ENCODE peak calls at places on chromosomes 13 and 19, in nine cellular contexts. E is psoas muscle; X is effector memory CD4-positive, alpha-beta T cell; C is adrenal gland; G is CD8-positive, alpha-beta T cell; S is cardiac muscle cell; F is neural progenitor cell; D is CD4-positive, alpha-beta T cell; O is hepatocyte. H is an unnamed sample. For H3K27me3, the result is how much of the 10 kb centered on the place peaks cover.

GRCh38 chr13:97249797-97250495 is 27.8 kb downstream of the MBNL2 start:
- DNase-seq in G (no peak), D (no peak), F (no peak), C (no peak), X (no peak), S (no peak), E (no peak), O (no peak), H (no peak)

GRCh38 chr13:97194473-97194872 is 27.7 kb upstream of the MBNL2 start:
- DNase-seq in X (no peak), D (no peak), F (no peak), S (no peak), G (no peak), C (no peak), O (no peak), E (no peak), H (no peak)

GRCh38 chr19:1252818-1253513 is 4.6 kb downstream of the MIDN start:
- DNase-seq in X (peak), F (no peak), D (no peak), G (peak), O (peak), S (no peak), E (peak), C (peak), H (peak)

GRCh38 chr13:78881746-78882145 is 222.8 kb upstream of the OBI1 start:
- DNase-seq in S (peak), F (no peak), E (no peak), C (no peak), X (no peak), D (no peak), O (peak), G (no peak), H (no peak)

GRCh38 chr19:43739419-43739818 is 15.3 kb downstream of the SMG9 start:
- DNase-seq in S (no peak), O (no peak), D (no peak), X (no peak), E (no peak), G (no peak), C (no peak), F (no peak), H (no peak)

GRCh38 chr19:39412867-39413268 is 399 bp downstream of the PLEKHG2 start:
- DNase-seq in C (no peak), O (no peak), X (no peak), D (no peak), G (peak), S (no peak), E (no peak), F (no peak), H (no peak)

GRCh38 chr19:11382898-11383705 is 1.0 kb downstream of the EPOR start:
- DNase-seq in S (peak), X (no peak), G (peak), C (peak), E (peak), D (peak), O (peak), F (peak), H (peak)

GRCh38 chr19:16359074-16359473 is 34.4 kb downstream of the KLF2 start:
- DNase-seq in E (no peak), C (no peak), D (no peak), S (no peak), F (no peak), G (no peak), X (no peak), O (no peak), H (no peak)

GRCh38 chr19:34962281-34962944 is 1.6 kb downstream of the ZNF792 start:
- DNase-seq in C (no peak), S (no peak), O (no peak), E (no peak), F (no peak), D (no peak), X (peak), G (no peak), H (peak)

GRCh38 chr19:45250832-45251451 is at the start of gene MARK4:
- DNase-seq in O (peak), X (peak), F (peak), G (peak), D (peak), S (peak), E (peak), C (peak), H (peak)

GRCh38 chr13:27923794-27924528 is 4.2 kb downstream of the PDX1 start:
- DNase-seq in F (peak), G (no peak), D (no peak), X (no peak), O (no peak), E (no peak), C (no peak), S (no peak), H (no peak)

GRCh38 chr13:102682727-102683126 is 12.1 kb downstream of the METTL21C start:
- DNase-seq in G (no peak), O (no peak), E (no peak), D (no peak), F (no peak), X (no peak), C (no peak), S (no peak), H (no peak)

GRCh38 chr13:84885868-84886267 is 913.4 kb downstream of the SLITRK6 start:
- DNase-seq in S (no peak), G (no peak), D (no peak), O (no peak), E (no peak), C (no peak), F (no peak), X (no peak), H (no peak)

GRCh38 chr13:112907916-112908315 is 61.1 kb upstream of the MCF2L start:
- DNase-seq in S (no peak), C (no peak), E (no peak), D (no peak), G (no peak), X (no peak), F (no peak), O (no peak), H (no peak)

GRCh38 chr13:40130871-40131636 is 475.6 kb downstream of the COG6 start:
- DNase-seq in C (peak), G (no peak), S (no peak), X (no peak), F (no peak), O (peak), E (no peak), D (no peak), H (no peak)

GRCh38 chr13:46178821-46179220 is 3.2 kb downstream of the LCP1 start:
- DNase-seq in G (no peak), S (no peak), F (no peak), C (no peak), D (no peak), O (no peak), E (no peak), X (no peak), H (no peak)
- H3K27me3 ChIP-seq in G (under half), S (under half), F (under half), C (under half), D (under half), O (under half), E (under half), X (under half), H (under half)

DNA sequence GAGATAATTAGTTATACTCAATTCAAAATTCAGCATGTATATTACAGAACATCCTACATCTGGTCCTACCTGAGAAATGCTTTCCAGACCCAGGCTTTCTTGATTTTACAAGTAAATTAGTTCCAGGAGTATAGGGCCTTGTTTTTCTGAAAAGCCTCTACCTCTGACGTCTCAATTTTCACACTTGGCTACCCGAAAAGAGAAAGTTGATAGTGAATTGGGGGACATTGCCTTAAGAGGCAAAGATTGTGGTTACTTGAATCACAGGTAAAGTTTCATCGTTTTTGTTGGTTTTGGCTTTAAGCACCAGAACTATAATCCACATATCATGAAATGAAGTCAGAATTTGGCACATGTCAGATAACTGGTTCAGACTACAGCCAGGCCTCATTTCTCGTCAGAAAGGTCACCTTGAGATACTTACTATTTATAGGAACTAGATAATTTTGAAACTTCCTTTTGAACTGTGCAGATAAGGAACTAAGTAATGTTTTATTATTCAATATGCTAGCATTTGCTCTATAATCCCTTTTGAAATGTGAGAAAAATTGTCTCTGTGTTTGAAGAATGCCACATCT is 30.8 kb downstream of the FAM124A start:
- DNase-seq in O (no peak), S (no peak), C (no peak), F (no peak), G (no peak), X (no peak), E (no peak), D (no peak), H (no peak)
- H3K27ac ChIP-seq in O (no peak), S (no peak), C (no peak), F (peak), G (no peak), X (no peak), E (no peak), D (no peak), H (no peak)

GRCh38 chr19:55693336-55693974 is 18.4 kb downstream of the EPN1 start:
- DNase-seq in F (no peak), S (no peak), X (no peak), G (no peak), D (no peak), C (no peak), E (no peak), O (no peak), H (no peak)
- H3K27me3 ChIP-seq in F (under half), S (under half), X (under half), G (under half), D (under half), C (under half), E (under half), O (under half), H (under half)

DNA sequence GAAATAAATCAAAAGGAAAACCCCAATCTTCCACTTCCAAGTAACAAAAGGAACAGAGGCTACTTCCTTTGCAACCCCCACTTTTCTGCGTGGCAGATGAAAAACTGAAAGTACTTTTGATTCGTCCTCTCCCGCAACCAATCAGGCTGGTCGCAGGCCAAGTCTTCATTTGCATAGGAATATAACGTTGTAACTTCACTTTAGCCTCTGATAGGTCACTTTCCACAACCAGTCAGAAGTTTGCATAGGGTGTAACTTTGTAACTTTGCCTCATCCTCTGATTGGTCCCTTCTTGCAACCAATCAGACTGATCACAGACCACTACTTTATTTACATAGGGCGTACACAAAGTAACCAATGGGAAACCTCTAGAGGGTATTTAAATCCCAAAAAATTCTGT is 37.2 kb downstream of the TGDS start:
- DNase-seq in G (no peak), E (no peak), D (no peak), O (no peak), F (no peak), S (no peak), C (no peak), X (no peak), H (no peak)
- H3K27ac ChIP-seq in G (no peak), E (no peak), D (no peak), O (no peak), F (no peak), S (no peak), C (no peak), X (no peak), H (no peak)

DNA sequence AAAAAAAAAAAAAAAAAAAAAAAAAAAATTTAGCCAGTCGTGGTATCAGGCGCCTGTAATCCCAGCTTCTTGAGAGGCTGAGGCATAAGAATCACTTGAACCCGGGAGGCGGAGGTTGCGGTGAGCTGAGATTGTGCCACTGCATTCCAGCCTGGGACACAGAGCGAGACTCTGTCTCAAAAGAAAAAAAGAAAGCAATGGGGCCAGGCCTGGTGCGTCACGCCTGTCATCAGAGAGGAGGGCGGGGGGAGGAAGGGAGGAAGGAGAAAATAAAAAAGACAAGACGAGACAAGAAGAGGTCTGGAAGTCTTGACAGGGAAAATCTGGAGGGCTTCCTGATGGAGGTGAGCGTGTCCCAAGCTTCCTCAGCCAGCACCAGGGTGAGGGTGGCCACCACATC is 54.9 kb upstream of the PTPRS start:
- DNase-seq in S (no peak), C (peak), F (peak), O (no peak), E (no peak), X (no peak), G (no peak), D (no peak), H (no peak)
- H3K27me3 ChIP-seq in S (half or more), C (half or more), F (under half), O (half or more), E (under half), X (under half), G (under half), D (half or more), H (under half)

GRCh38 chr13:30776661-30777060 is 41.3 kb downstream of the ALOX5AP start:
- DNase-seq in E (no peak), C (no peak), F (no peak), X (no peak), S (no peak), D (no peak), G (no peak), O (no peak), H (no peak)

GRCh38 chr13:30785146-30785845 is 50.0 kb downstream of the ALOX5AP start:
- DNase-seq in E (no peak), S (no peak), O (no peak), G (no peak), C (no peak), D (no peak), X (no peak), F (no peak), H (no peak)

GRCh38 chr13:30779608-30780007 is 44.3 kb downstream of the ALOX5AP start:
- DNase-seq in X (no peak), C (no peak), F (no peak), G (no peak), E (no peak), O (no peak), D (no peak), S (no peak), H (no peak)

DNA sequence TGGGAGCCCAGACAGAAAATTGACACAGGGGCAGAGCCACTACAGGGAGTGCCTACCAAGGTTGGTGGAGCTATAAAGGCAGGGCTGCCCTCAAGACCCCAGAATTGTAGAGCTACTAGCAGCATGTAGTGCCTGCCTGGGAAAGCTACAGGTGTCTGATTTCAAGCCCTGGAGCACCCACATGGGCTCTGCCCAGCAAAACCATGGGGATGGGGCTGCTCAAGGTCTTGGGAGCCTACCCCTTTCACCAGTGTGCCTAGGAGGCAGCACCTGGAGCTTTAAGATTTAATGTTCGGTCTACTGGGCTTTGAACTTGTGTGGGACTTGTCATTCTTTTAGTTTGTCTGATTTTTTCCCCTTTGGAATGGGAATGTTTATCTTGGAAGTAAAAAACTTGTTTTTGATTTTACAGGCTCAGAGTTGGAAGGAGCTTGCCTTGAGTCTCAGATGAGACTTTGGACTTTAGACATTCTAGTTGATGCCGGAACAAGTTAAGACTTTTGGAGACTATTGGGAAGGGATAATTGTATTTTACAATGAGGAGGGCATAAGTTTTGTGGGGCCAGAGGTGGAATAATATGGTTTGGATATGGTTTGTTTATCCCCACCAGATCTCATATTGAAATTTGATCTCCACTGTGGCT is 45.1 kb downstream of the ALOX5AP start:
- DNase-seq in F (no peak), C (no peak), S (no peak), G (no peak), D (no peak), O (no peak), E (no peak), X (no peak), H (no peak)
- H3K27ac ChIP-seq in F (no peak), C (no peak), S (no peak), G (no peak), D (no peak), O (no peak), E (no peak), X (no peak), H (no peak)

GRCh38 chr19:48509467-48510194 is 2.0 kb downstream of the LMTK3 start:
- DNase-seq in S (no peak), O (no peak), F (peak), X (no peak), C (no peak), G (no peak), E (no peak), D (no peak), H (no peak)
- H3K27me3 ChIP-seq in S (under half), O (under half), F (under half), X (under half), C (under half), G (under half), E (under half), D (under half), H (under half)

GRCh38 chr13:113978741-113979481 is 5.0 kb upstream of the C13orf46 start:
- DNase-seq in S (no peak), X (no peak), D (no peak), E (peak), G (no peak), F (no peak), O (no peak), C (no peak), H (no peak)

GRCh38 chr13:113975416-113975815 is 1.5 kb upstream of the C13orf46 start:
- DNase-seq in C (no peak), E (peak), F (no peak), X (no peak), D (no peak), S (no peak), O (no peak), G (no peak), H (no peak)

GRCh38 chr13:113974304-113975281 is 717 bp upstream of the C13orf46 start:
- DNase-seq in O (no peak), G (no peak), E (peak), C (no peak), F (no peak), D (no peak), S (no peak), X (no peak), H (no peak)

GRCh38 chr13:113977976-113978375 is 4.1 kb upstream of the C13orf46 start:
- DNase-seq in G (no peak), F (no peak), D (no peak), O (no peak), X (no peak), E (peak), S (no peak), C (no peak), H (no peak)

DNA sequence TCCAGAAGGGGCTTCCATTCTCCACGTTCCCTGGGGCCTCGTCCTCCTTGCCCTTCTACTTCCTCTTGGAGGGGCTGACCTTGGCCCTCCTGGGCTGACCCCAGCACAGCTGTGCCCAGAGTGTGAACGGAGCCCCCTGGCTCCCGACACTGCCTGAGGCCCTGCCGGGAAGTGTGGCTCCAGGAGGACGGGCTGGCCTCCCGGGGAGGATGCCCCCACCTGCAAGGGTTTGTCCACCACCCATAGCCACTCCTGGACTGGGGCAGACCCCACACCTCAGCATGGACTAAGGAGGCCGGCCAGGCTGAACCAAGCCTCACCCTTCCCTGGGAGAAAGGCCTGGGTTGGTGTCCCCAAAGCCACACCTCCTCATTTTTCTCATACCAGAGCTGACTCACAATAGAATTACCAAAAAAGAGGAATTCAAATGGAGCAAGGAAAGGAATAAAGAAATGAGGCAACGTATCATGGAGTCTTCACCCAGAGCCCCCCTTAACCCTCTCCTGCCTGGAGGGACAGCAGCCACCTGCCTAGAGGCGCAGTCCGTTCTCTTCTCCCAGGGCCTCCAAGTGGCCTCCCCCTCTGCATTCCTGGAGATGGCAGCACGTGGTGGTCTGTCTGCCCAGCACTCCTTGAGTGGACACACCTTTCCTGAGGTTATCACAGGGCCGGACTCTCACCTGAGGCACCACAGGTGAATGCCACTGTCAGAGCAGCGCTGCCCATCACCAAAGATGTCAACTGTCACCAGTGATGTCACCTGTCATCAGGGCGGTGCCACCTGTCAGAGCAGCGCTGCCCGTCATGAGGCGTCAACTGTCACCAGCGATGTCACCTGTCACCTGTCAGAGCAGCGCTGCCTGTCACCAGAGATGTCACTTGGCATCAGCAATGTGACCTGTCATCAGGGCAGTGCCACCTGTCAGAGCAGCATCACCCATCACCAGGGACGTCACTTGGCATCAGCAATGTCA is 3.1 kb upstream of the C13orf46 start:
- DNase-seq in S (no peak), O (no peak), G (no peak), F (no peak), X (no peak), C (no peak), E (peak), D (no peak), H (no peak)
- H3K27ac ChIP-seq in S (no peak), O (no peak), G (no peak), F (no peak), X (no peak), C (no peak), E (no peak), D (no peak), H (no peak)